ENCODE peak calls at places on chromosomes 5 and 9, in nine cellular contexts. N is left ventricle myocardium superior; D is heart right ventricle; C is stimulated activated naive CD8-positive, alpha-beta T cell treated with anti-CD3 and anti-CD28 coated beads, Interleukin-15, amount 100 ng/mL, for 72 hours; I is left colon; Y is naive thymus-derived CD4-positive, alpha-beta T cell; W is gastrocnemius medialis; K is pancreas; P is CD4-positive, alpha-beta T cell. R is an unnamed sample.
A peak's percentile ranks its signal among the peaks of the same experiment; 100 is the strongest.

GRCh38 chr5:56717253-56717987 is 97.9 kb upstream of the MAP3K1 start:
- ATAC-seq in I (no peak), W (no peak), Y (no peak), K (no peak), D (no peak), C (no peak), N (no peak), P (peak; percentile 58), R (no peak)

GRCh38 chr9:109640232-109641078 is 139.5 kb upstream of the PALM2AKAP2 start:
- ATAC-seq in I (no peak), N (peak; percentile 88), Y (no peak), P (no peak), K (peak; percentile 82), C (no peak), D (peak; percentile 91), W (peak; percentile 56), R (peak; percentile 31)

GRCh38 chr9:107471562-107471961 is 18.0 kb downstream of the KLF4 start:
- ATAC-seq in I (no peak), N (no peak), D (no peak), K (no peak), W (no peak), P (no peak), Y (no peak), C (no peak), R (no peak)

GRCh38 chr9:33166263-33167083 is 663 bp downstream of the B4GALT1 start:
- ATAC-seq in D (peak; percentile 61), K (peak; percentile 34), P (no peak), W (peak; percentile 18), N (peak; percentile 28), Y (no peak), I (peak; percentile 55), C (no peak), R (peak; percentile 37)

GRCh38 chr5:1008451-1009358 is at the start of gene NKD2:
- ATAC-seq in W (no peak), N (peak; percentile 39), Y (peak; percentile 71), I (peak; percentile 42), K (peak; percentile 57), C (peak; percentile 62), D (no peak), P (peak; percentile 57), R (peak; percentile 39)

GRCh38 chr9:131233989-131234388 is 42.3 kb downstream of the FAM78A start:
- ATAC-seq in Y (peak; percentile 50), N (no peak), K (no peak), W (no peak), D (no peak), C (no peak), P (peak; percentile 16), I (no peak), R (no peak)

GRCh38 chr9:124492818-124493217 is 14.4 kb downstream of the NR5A1 start:
- ATAC-seq in D (no peak), K (no peak), I (no peak), W (no peak), C (no peak), P (no peak), N (no peak), Y (no peak), R (no peak)

GRCh38 chr5:123097871-123098735 is 9.1 kb downstream of the PRDM6 start:
- ATAC-seq in D (no peak), W (no peak), Y (no peak), K (no peak), N (no peak), I (no peak), C (no peak), P (no peak), R (no peak)

GRCh38 chr5:132662004-132662401 is 4.0 kb downstream of the IL13 start:
- ATAC-seq in Y (no peak), C (no peak), I (no peak), W (no peak), K (no peak), P (no peak), D (no peak), N (no peak), R (no peak)

GRCh38 chr5:57324159-57324558 is 150.3 kb downstream of the GPBP1 start:
- ATAC-seq in I (no peak), K (no peak), Y (no peak), W (no peak), N (no peak), D (no peak), C (no peak), P (peak; percentile 44), R (no peak)

GRCh38 chr5:174693697-174694400 is 30.5 kb upstream of the MSX2 start:
- ATAC-seq in N (no peak), P (no peak), W (no peak), C (no peak), I (peak; percentile 78), K (peak; percentile 70), Y (no peak), D (no peak), R (no peak)

GRCh38 chr5:157907479-157907878 is 48.5 kb upstream of the CLINT1 start:
- ATAC-seq in P (no peak), D (no peak), I (no peak), Y (no peak), W (no peak), C (no peak), N (no peak), K (no peak), R (no peak)

GRCh38 chr5:79508354-79508753 is 5.6 kb downstream of the HOMER1 start:
- ATAC-seq in D (peak; percentile 33), Y (no peak), N (peak; percentile 47), K (no peak), W (peak; percentile 42), P (no peak), C (no peak), I (no peak), R (no peak)

GRCh38 chr5:10699281-10699874 is 61.7 kb downstream of the DAP start:
- ATAC-seq in C (peak; percentile 7), D (no peak), I (no peak), P (no peak), K (no peak), W (no peak), Y (no peak), N (no peak), R (no peak)

GRCh38 chr5:56350030-56350594 is 117.0 kb upstream of the ANKRD55 start:
- ATAC-seq in P (no peak), N (peak; percentile 8), I (no peak), W (no peak), D (no peak), Y (no peak), C (no peak), K (peak; percentile 40), R (no peak)

GRCh38 chr5:39420482-39421145 is 4.2 kb downstream of the DAB2 start:
- ATAC-seq in I (no peak), P (no peak), D (peak; percentile 80), K (peak; percentile 9), C (no peak), N (peak; percentile 55), Y (no peak), W (peak; percentile 32), R (peak; percentile 54)

GRCh38 chr9:26331223-26331622 is 561.4 kb downstream of the CAAP1 start:
- ATAC-seq in N (no peak), C (no peak), D (no peak), I (peak; percentile 71), W (no peak), P (no peak), Y (no peak), K (no peak), R (no peak)

GRCh38 chr5:149125386-149125891 is 15.9 kb upstream of the ABLIM3 start:
- ATAC-seq in P (no peak), C (no peak), I (no peak), Y (no peak), D (no peak), W (no peak), N (peak; percentile 31), K (peak; percentile 98), R (no peak)

GRCh38 chr9:5651246-5651645 is 22.3 kb downstream of the RIC1 start:
- ATAC-seq in C (no peak), D (no peak), N (no peak), I (no peak), P (no peak), K (no peak), Y (no peak), W (no peak), R (no peak)

GRCh38 chr9:7088598-7088997 is 330.8 kb downstream of the KDM4C start:
- ATAC-seq in K (no peak), W (no peak), C (no peak), Y (no peak), N (peak; percentile 56), D (no peak), I (no peak), P (no peak), R (no peak)

GRCh38 chr5:139739612-139739974 is 56.0 kb upstream of the PSD2 start:
- ATAC-seq in W (no peak), C (no peak), K (no peak), I (no peak), N (no peak), D (no peak), P (no peak), Y (no peak), R (no peak)

GRCh38 chr5:113722979-113723378 is 209.5 kb downstream of the YTHDC2 start:
- ATAC-seq in K (no peak), Y (no peak), N (no peak), C (no peak), I (no peak), P (no peak), W (no peak), D (no peak), R (no peak)